ENCODE peak calls at places on chromosomes 3 and 15, in nine cellular contexts. C is tibial artery; A is GM23338; N is A549; J is pancreas; R is psoas muscle; X is mammary epithelial cell; L is heart left ventricle; I is CD8-positive, alpha-beta memory T cell. T is an unnamed sample.
A peak's percentile ranks its signal among the peaks of the same experiment; 100 is the strongest.

GRCh38 chr3:156400735-156401134 is 154.2 kb downstream of the SSR3 start:
- DNase-seq in R (no peak), N (no peak), A (no peak), X (no peak), L (no peak), I (no peak), C (no peak), J (no peak), T (no peak)

GRCh38 chr3:182046365-182046764 is 334.6 kb downstream of the SOX2 start:
- DNase-seq in R (no peak), A (peak; percentile 11), J (no peak), N (no peak), C (no peak), L (no peak), X (no peak), I (no peak), T (no peak)

GRCh38 chr3:39191103-39191502 is 1.3 kb downstream of the XIRP1 start:
- DNase-seq in X (no peak), I (no peak), R (no peak), L (no peak), A (no peak), N (no peak), C (no peak), J (no peak), T (peak; percentile 62)

GRCh38 chr3:127110982-127111693 is 81.8 kb upstream of the PRR23E start:
- DNase-seq in I (no peak), C (no peak), N (no peak), L (no peak), A (peak; percentile 66), R (no peak), X (no peak), J (no peak), T (no peak)

GRCh38 chr15:91593081-91593480 is 260.4 kb upstream of the SLCO3A1 start:
- DNase-seq in A (no peak), C (no peak), N (no peak), J (no peak), L (no peak), R (no peak), X (peak; percentile 41), I (no peak), T (no peak)

GRCh38 chr3:182609575-182610156 is 183.6 kb upstream of the ATP11B start:
- DNase-seq in J (peak; percentile 60), L (no peak), C (no peak), I (no peak), X (peak; percentile 89), A (no peak), N (no peak), R (no peak), T (no peak)

GRCh38 chr3:63400259-63400860 is 122.3 kb downstream of the SYNPR start:
- DNase-seq in N (no peak), C (no peak), J (no peak), X (peak; percentile 20), R (no peak), A (no peak), I (no peak), L (no peak), T (no peak)

GRCh38 chr3:130939753-130940152 is 45.9 kb downstream of the ATP2C1 start:
- DNase-seq in X (no peak), N (no peak), L (no peak), A (no peak), R (no peak), C (no peak), I (no peak), J (no peak), T (no peak)

GRCh38 chr15:65646486-65646885 is 24.7 kb downstream of the SLC24A1 start:
- DNase-seq in C (no peak), J (no peak), L (no peak), X (peak; percentile 4), N (no peak), A (no peak), R (no peak), I (no peak), T (no peak)

GRCh38 chr15:42149493-42150245 is 6.8 kb downstream of the PLA2G4F start:
- DNase-seq in X (no peak), J (no peak), I (no peak), L (no peak), A (peak; percentile 22), C (peak; percentile 60), R (no peak), N (no peak), T (no peak)

GRCh38 chr3:10366681-10367101 is 45.8 kb upstream of the SEC13 start:
- DNase-seq in I (no peak), C (no peak), X (peak; percentile 92), R (peak; percentile 40), N (peak; percentile 57), A (peak; percentile 40), J (no peak), L (no peak), T (peak; percentile 96)

GRCh38 chr3:194344012-194344411 is 7.1 kb downstream of the CPN2 start:
- DNase-seq in X (peak; percentile 32), L (peak; percentile 75), R (peak; percentile 83), C (peak; percentile 81), A (peak; percentile 90), N (peak; percentile 86), J (peak; percentile 92), I (peak; percentile 77), T (peak; percentile 96)

GRCh38 chr15:73677146-73677607 is 7.0 kb upstream of the CD276 start:
- DNase-seq in I (peak; percentile 60), N (peak; percentile 36), C (peak; percentile 84), A (peak; percentile 89), J (peak; percentile 69), R (peak; percentile 64), X (peak; percentile 55), L (peak; percentile 64), T (peak; percentile 73)

GRCh38 chr15:63251701-63252100 is 25.7 kb upstream of the APH1B start:
- DNase-seq in R (no peak), L (no peak), X (no peak), N (no peak), A (no peak), J (no peak), C (no peak), I (no peak), T (no peak)
- H3K4me1 ChIP-seq in R (peaks cover 8% of the 10 kb centered on the region), L (no peaks in the 10 kb centered on the region), X (peaks cover 34% of the 10 kb centered on the region), N (peaks cover 21% of the 10 kb centered on the region), A (peaks cover 12% of the 10 kb centered on the region), J (no peaks in the 10 kb centered on the region), C (peaks cover 10% of the 10 kb centered on the region), I (peaks cover 6% of the 10 kb centered on the region), T (peaks cover 44% of the 10 kb centered on the region)

DNA sequence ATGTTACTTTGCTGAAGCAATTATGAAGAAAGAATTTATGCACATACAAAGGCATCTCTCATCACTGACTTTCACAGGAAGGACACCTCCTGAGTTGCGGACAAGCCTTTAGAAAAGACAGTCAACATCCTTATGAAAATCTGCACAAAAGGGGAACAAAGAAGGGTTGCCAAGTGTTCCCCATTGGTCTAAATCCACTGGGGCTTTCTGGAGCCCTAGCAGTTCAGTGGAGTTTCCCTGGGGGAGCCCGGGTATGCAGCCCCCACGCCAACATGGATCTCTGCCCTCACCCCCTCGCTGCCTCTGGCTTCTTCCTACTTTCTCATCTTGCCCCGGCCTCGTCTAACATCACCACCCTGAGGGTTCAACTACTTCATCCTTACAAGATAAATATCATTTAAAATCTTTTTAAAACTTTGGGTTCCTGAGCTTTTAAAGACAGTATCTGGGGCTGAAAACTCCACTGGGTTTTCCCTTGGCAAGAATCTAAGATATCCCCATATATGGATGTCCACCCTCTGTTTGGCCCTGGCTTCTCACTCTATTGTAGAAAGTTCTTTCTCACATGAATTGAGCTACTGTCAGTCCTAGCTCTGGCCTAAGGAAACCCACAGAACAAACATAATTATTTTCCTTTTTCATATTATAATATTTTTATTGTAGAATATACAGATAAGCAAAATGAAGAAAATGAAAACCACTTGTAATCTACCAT is 207.9 kb upstream of the RGMA start:
- DNase-seq in N (no peak), C (no peak), L (no peak), X (no peak), I (no peak), A (no peak), R (no peak), J (no peak), T (no peak)
- H3K27ac ChIP-seq in N (no peak overlapping the region), C (no peak overlapping the region), L (no peak overlapping the region), X (no peak overlapping the region), I (no peak overlapping the region), A (no peak overlapping the region), R (no peak overlapping the region), J (no peak overlapping the region), T (no peak overlapping the region)

GRCh38 chr15:59304807-59305206 is 67.9 kb downstream of the MYO1E start:
- DNase-seq in L (no peak), A (no peak), I (no peak), C (peak; percentile 40), J (no peak), R (no peak), X (no peak), N (no peak), T (no peak)

GRCh38 chr15:59303641-59304433 is 68.8 kb downstream of the MYO1E start:
- DNase-seq in R (no peak), C (peak; percentile 2), A (no peak), J (no peak), X (no peak), N (no peak), I (no peak), L (no peak), T (no peak)

GRCh38 chr15:59300618-59301139 is 72.0 kb downstream of the MYO1E start:
- DNase-seq in A (no peak), J (peak; percentile 63), L (no peak), C (peak; percentile 71), X (no peak), I (no peak), R (peak; percentile 71), N (no peak), T (no peak)

GRCh38 chr15:59301527-59301926 is 71.1 kb downstream of the MYO1E start:
- DNase-seq in I (no peak), R (no peak), A (peak; percentile 34), C (no peak), N (no peak), L (no peak), J (no peak), X (no peak), T (no peak)

DNA sequence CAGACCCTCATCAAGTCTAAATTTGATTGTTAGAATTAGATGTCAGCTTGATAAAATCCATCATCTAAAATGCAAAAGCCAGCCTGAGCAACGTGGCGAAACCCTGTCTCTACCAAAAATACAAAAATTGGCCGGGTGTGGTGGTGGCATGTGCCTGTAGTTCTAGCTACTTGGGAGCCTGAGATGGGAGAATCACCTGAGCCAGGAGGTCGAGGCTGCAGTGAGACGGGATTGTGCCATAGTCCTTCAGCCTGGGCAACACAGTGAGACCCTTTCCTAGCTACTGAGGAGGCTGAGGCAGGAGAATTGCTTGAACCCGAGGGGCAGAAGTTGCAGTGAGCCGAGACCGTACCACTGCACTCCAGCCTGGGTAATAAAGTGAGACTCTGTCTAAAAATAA is 69.5 kb downstream of the MYO1E start:
- DNase-seq in N (no peak), L (no peak), J (no peak), A (no peak), I (no peak), R (no peak), C (no peak), X (no peak), T (no peak)
- H3K4me1 ChIP-seq in N (peaks cover 95% of the 10 kb centered on the region), L (no peaks in the 10 kb centered on the region), J (peaks cover 15% of the 10 kb centered on the region), A (peaks cover 24% of the 10 kb centered on the region), I (peaks cover 19% of the 10 kb centered on the region), R (peaks cover 44% of the 10 kb centered on the region), C (peaks cover 40% of the 10 kb centered on the region), X (peaks cover 69% of the 10 kb centered on the region), T (peaks cover 73% of the 10 kb centered on the region)

DNA sequence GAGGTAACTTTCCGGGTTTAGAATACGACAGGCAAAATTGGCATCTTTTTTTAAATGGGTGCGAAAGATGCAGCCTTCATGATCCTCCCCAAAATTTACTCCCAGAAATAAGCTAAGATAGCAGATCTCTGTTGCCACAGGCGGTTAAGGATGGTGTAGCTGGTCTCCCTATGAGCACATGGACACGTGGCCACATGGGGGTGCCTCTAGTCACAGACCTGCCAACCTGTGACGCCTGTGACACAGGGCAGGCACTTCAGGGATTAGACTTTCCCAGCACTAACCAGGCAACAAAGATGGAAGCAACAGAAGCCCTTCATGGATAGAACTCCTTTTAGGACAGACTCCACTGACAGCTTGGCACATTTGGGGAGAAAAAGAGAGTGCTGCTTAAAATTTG is 320.3 kb downstream of the THSD4 start:
- DNase-seq in A (peak; percentile 15), N (no peak), X (no peak), I (no peak), C (no peak), R (no peak), J (no peak), L (no peak), T (no peak)
- H3K27ac ChIP-seq in A (no peak overlapping the region), N (peak overlapping the region; percentile 53), X (no peak overlapping the region), I (no peak overlapping the region), C (peak overlapping the region; percentile 48), R (no peak overlapping the region), J (no peak overlapping the region), L (no peak overlapping the region), T (no peak overlapping the region)